ENCODE peak calls at places on chromosome 14, in five cellular contexts. O, K, Q, L and Z are unnamed samples.

GRCh38 chr14:81162941-81163340 is 57.8 kb downstream of the GTF2A1 start:
- DNase-seq in O (no peak), K (peak; percentile 40), Q (no peak), L (no peak), Z (no peak)

GRCh38 chr14:83594874-83595273 is 1935.1 kb upstream of the FLRT2 start:
- DNase-seq in O (no peak), K (no peak), Q (no peak), L (no peak), Z (no peak)

GRCh38 chr14:52589646-52590045 is 37.0 kb downstream of the GPR137C start:
- DNase-seq in O (no peak), K (no peak), Q (no peak), L (no peak), Z (no peak)

GRCh38 chr14:67837011-67837624 is 17.5 kb downstream of the RAD51B start:
- DNase-seq in O (peak; percentile 81), K (peak; percentile 85), Q (no peak), L (peak; percentile 62), Z (no peak)

GRCh38 chr14:99191663-99192621 is 80.1 kb downstream of the BCL11B start:
- DNase-seq in O (peak; percentile 80), K (no peak), Q (peak; percentile 76), L (peak; percentile 49), Z (peak; percentile 80)

GRCh38 chr14:29576997-29577396 is 350.6 kb downstream of the PRKD1 start:
- DNase-seq in O (no peak), K (no peak), Q (no peak), L (no peak), Z (no peak)

GRCh38 chr14:43640718-43641267 is 866.3 kb downstream of the FSCB start:
- DNase-seq in O (no peak), K (no peak), Q (no peak), L (no peak), Z (no peak)

GRCh38 chr14:68278568-68279436 is 459.2 kb downstream of the RAD51B start:
- DNase-seq in O (peak; percentile 87), K (peak; percentile 79), Q (no peak), L (no peak), Z (no peak)

GRCh38 chr14:30180219-30180618 is 252.6 kb upstream of the PRKD1 start:
- DNase-seq in O (peak; percentile 51), K (no peak), Q (no peak), L (no peak), Z (no peak)

GRCh38 chr14:28773176-28773575 is 6.6 kb downstream of the FOXG1 start:
- DNase-seq in O (no peak), K (no peak), Q (no peak), L (no peak), Z (no peak)

GRCh38 chr14:22535126-22535525 is 53.9 kb downstream of the DAD1 start:
- DNase-seq in O (no peak), K (no peak), Q (no peak), L (no peak), Z (no peak)

GRCh38 chr14:22537436-22538310 is 51.4 kb downstream of the DAD1 start:
- DNase-seq in O (no peak), K (no peak), Q (no peak), L (no peak), Z (no peak)

GRCh38 chr14:22536853-22537338 is 52.1 kb downstream of the DAD1 start:
- DNase-seq in O (peak; percentile 97), K (peak; percentile 81), Q (peak; percentile 87), L (peak; percentile 76), Z (no peak)

GRCh38 chr14:22534547-22534946 is 54.5 kb downstream of the DAD1 start:
- DNase-seq in O (no peak), K (no peak), Q (no peak), L (no peak), Z (no peak)

DNA sequence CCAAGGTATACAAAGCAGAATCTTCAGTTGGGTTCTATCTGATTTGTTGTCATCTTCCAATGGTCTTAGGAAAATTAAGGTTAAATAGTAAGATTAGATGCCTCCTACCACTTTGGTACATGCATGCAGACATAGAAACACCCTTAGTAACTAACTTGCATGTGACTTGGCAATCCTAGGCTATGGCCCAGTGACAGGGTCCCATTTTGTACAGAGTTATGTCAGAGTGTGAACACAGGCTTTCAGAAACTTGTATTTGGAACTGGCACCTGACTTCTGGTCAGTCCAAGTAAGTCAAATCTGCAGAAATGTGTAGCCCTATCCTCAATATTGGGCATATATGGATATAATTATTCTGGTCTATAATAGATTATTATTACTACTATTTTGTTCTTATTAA is 53.1 kb downstream of the DAD1 start:
- DNase-seq in O (no peak), K (no peak), Q (no peak), L (no peak), Z (no peak)
- H3K27ac ChIP-seq in O (peak overlapping the region; percentile 89), K (no peak overlapping the region), Q (no peak overlapping the region), L (peak overlapping the region; percentile 99), Z (no peak overlapping the region)

GRCh38 chr14:36214476-36215216 is 38.1 kb upstream of the PTCSC3 start:
- DNase-seq in O (peak; percentile 15), K (no peak), Q (no peak), L (no peak), Z (no peak)
- H3K27ac ChIP-seq in O (no peak overlapping the region), K (no peak overlapping the region), Q (no peak overlapping the region), L (no peak overlapping the region), Z (no peak overlapping the region)

GRCh38 chr14:89227490-89227834 is 189.6 kb downstream of the FOXN3 start:
- DNase-seq in O (peak; percentile 41), K (no peak), Q (no peak), L (no peak), Z (no peak)
- H3K27ac ChIP-seq in O (no peak overlapping the region), K (no peak overlapping the region), Q (peak overlapping the region; percentile 69), L (no peak overlapping the region), Z (no peak overlapping the region)

GRCh38 chr14:102924632-102925588 is 2.4 kb downstream of the AMN start:
- DNase-seq in O (no peak), K (no peak), Q (peak; percentile 41), L (no peak), Z (no peak)

GRCh38 chr14:102927346-102927877 is 4.9 kb downstream of the AMN start:
- DNase-seq in O (no peak), K (no peak), Q (no peak), L (no peak), Z (no peak)

GRCh38 chr14:102925646-102926045 is 3.2 kb downstream of the AMN start:
- DNase-seq in O (no peak), K (no peak), Q (no peak), L (no peak), Z (no peak)

GRCh38 chr14:102927878-102928411 is 5.5 kb downstream of the AMN start:
- DNase-seq in O (no peak), K (no peak), Q (no peak), L (no peak), Z (no peak)

GRCh38 chr14:102926104-102926503 is 3.6 kb downstream of the AMN start:
- DNase-seq in O (no peak), K (no peak), Q (no peak), L (no peak), Z (no peak)
- H3K27ac ChIP-seq in O (no peak overlapping the region), K (no peak overlapping the region), Q (no peak overlapping the region), L (no peak overlapping the region), Z (no peak overlapping the region)

GRCh38 chr14:61582815-61583214 is 112.5 kb upstream of the HIF1A start:
- DNase-seq in O (no peak), K (no peak), Q (no peak), L (no peak), Z (no peak)
- H3K27ac ChIP-seq in O (no peak overlapping the region), K (peak overlapping the region; percentile 70), Q (no peak overlapping the region), L (no peak overlapping the region), Z (no peak overlapping the region)

GRCh38 chr14:96268426-96269358 is 12.7 kb downstream of the BDKRB1 start:
- DNase-seq in O (peak; percentile 96), K (peak; percentile 78), Q (peak; percentile 70), L (no peak), Z (no peak)
- H3K27ac ChIP-seq in O (peak overlapping the region; percentile 53), K (peak overlapping the region; percentile 82), Q (no peak overlapping the region), L (no peak overlapping the region), Z (no peak overlapping the region)

GRCh38 chr14:56659361-56659760 is 79.8 kb downstream of the TMEM260 start:
- DNase-seq in O (no peak), K (no peak), Q (no peak), L (no peak), Z (no peak)
- H3K27ac ChIP-seq in O (no peak overlapping the region), K (no peak overlapping the region), Q (no peak overlapping the region), L (no peak overlapping the region), Z (no peak overlapping the region)

GRCh38 chr14:55580401-55581010 is 499 bp downstream of the KTN1 start:
- DNase-seq in O (no peak), K (peak; percentile 22), Q (peak; percentile 61), L (peak; percentile 43), Z (peak; percentile 55)

GRCh38 chr14:55578511-55578910 is 1.5 kb upstream of the KTN1 start:
- DNase-seq in O (no peak), K (no peak), Q (no peak), L (no peak), Z (no peak)

GRCh38 chr14:55579724-55580400 is at the start of gene KTN1:
- DNase-seq in O (peak; percentile 55), K (peak; percentile 84), Q (peak; percentile 88), L (peak; percentile 81), Z (peak; percentile 91)

GRCh38 chr14:55582741-55583140 is 2.7 kb downstream of the KTN1 start:
- DNase-seq in O (no peak), K (no peak), Q (no peak), L (no peak), Z (no peak)

DNA sequence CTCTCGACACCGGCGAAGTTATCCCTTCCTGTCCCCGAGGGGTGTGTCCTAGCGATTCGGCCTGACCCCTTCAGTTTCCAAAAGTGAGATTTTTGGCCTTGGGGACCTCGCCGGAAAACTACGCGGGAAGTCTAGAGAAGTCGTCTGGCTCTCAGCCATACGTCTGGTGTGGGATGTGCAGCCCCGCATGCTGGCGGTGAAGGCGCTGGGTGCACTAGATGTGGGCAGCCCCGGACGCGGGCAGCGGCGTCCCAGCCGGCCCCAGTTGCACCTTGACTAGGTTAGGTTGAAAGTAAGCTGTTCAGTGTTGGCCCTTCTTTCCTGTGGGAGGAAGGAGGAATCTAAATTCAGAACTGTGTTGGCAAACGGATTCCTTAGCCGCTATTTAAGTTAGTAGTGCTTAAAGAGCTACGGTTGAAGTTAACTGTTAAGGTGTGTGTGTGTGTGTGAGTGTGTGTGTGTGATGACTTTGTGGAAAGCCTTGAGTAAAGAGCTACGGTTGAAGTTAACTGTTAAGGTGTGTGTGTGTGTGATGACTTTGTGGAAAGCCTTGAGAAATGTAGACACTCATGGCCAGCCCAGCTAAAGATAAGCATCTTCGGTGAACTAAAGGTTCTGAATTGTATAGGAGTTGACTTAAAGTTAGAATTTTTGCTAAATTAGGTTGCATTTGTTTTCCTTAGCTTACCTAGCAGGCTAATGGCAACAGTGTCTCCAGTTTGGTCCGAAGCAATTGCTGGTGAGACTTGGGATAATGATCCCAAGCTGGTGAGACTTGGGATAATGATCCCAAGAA is 1.2 kb downstream of the KTN1 start:
- DNase-seq in O (peak; percentile 50), K (peak; percentile 44), Q (peak; percentile 55), L (peak; percentile 15), Z (peak; percentile 53)
- H3K27ac ChIP-seq in O (peak overlapping the region; percentile 77), K (peak overlapping the region; percentile 94), Q (peak overlapping the region; percentile 89), L (peak overlapping the region; percentile 77), Z (peak overlapping the region; percentile 88)